ENCODE peak calls at places on chromosomes 2 and 18, in seven cellular contexts. Q is PC-9, F is neuronal stem cell, R is neural progenitor cell, A is K562, N is HepG2, C is H9. L is an unnamed sample.

GRCh38 chr2:47239119-47239969 is 84.2 kb upstream of the STPG4 start:
- DNase-seq in Q (no peak), F (no peak), R (no peak), A (no peak), N (no peak), C (no peak), L (no peak)

GRCh38 chr2:26691140-26691539 is 1.4 kb upstream of the KCNK3 start:
- DNase-seq in Q (no peak), F (no peak), R (no peak), A (no peak), N (no peak), C (no peak), L (no peak)

GRCh38 chr2:9071584-9072124 is 68.2 kb upstream of the MBOAT2 start:
- DNase-seq in Q (no peak), F (no peak), R (no peak), A (no peak), N (no peak), C (no peak), L (no peak)

GRCh38 chr2:144942516-144943256 is 422.8 kb upstream of the ZEB2 start:
- DNase-seq in Q (peak; percentile 12), F (no peak), R (no peak), A (no peak), N (no peak), C (no peak), L (no peak)

GRCh38 chr18:24817150-24818068 is 357.0 kb downstream of the HRH4 start:
- DNase-seq in Q (no peak), F (no peak), R (peak; percentile 38), A (no peak), N (no peak), C (peak; percentile 46), L (no peak)

GRCh38 chr2:226600184-226600583 is 199.4 kb downstream of the IRS1 start:
- DNase-seq in Q (no peak), F (no peak), R (no peak), A (no peak), N (peak; percentile 86), C (no peak), L (no peak)

GRCh38 chr2:121089005-121089510 is 195.9 kb downstream of the TFCP2L1 start:
- DNase-seq in Q (no peak), F (no peak), R (no peak), A (no peak), N (no peak), C (no peak), L (no peak)

GRCh38 chr18:2805970-2806943 is 40.5 kb upstream of the EMILIN2 start:
- DNase-seq in Q (no peak), F (no peak), R (peak; percentile 4), A (no peak), N (no peak), C (no peak), L (no peak)

GRCh38 chr2:127416486-127417001 is 1.7 kb upstream of the PROC start:
- DNase-seq in Q (no peak), F (no peak), R (no peak), A (no peak), N (no peak), C (no peak), L (no peak)

GRCh38 chr2:196205891-196206408 is 34.6 kb upstream of the STK17B start:
- DNase-seq in Q (no peak), F (no peak), R (no peak), A (no peak), N (no peak), C (no peak), L (no peak)

GRCh38 chr2:152335851-152336102 is 803 bp downstream of the FMNL2 start:
- DNase-seq in Q (no peak), F (peak; percentile 48), R (no peak), A (no peak), N (no peak), C (no peak), L (no peak)

GRCh38 chr2:241595600-241596140 is 37.1 kb downstream of the BOK start:
- DNase-seq in Q (peak; percentile 25), F (no peak), R (peak; percentile 65), A (no peak), N (peak; percentile 49), C (peak; percentile 79), L (no peak)

GRCh38 chr2:101440127-101440738 is 34.7 kb downstream of the RFX8 start:
- DNase-seq in Q (no peak), F (no peak), R (no peak), A (no peak), N (peak; percentile 43), C (no peak), L (no peak)

GRCh38 chr2:157792345-157793052 is 83.6 kb downstream of the ACVR1 start:
- DNase-seq in Q (no peak), F (no peak), R (no peak), A (peak; percentile 26), N (no peak), C (no peak), L (no peak)

GRCh38 chr2:62309465-62310091 is 113.7 kb downstream of the B3GNT2 start:
- DNase-seq in Q (no peak), F (no peak), R (no peak), A (no peak), N (no peak), C (peak; percentile 53), L (no peak)

GRCh38 chr18:63551769-63552168 is 9.6 kb downstream of the SERPINB12 start:
- DNase-seq in Q (no peak), F (no peak), R (no peak), A (no peak), N (no peak), C (no peak), L (no peak)

GRCh38 chr2:56768973-56769372 is 585.2 kb downstream of the CCDC85A start:
- DNase-seq in Q (no peak), F (no peak), R (no peak), A (no peak), N (no peak), C (no peak), L (no peak)

GRCh38 chr2:230711224-230711623 is 1.4 kb upstream of the CAB39 start:
- DNase-seq in Q (no peak), F (no peak), R (no peak), A (no peak), N (no peak), C (no peak), L (no peak)

GRCh38 chr2:140504596-140504995 is 1626.2 kb downstream of the LRP1B start:
- DNase-seq in Q (no peak), F (no peak), R (no peak), A (no peak), N (no peak), C (no peak), L (no peak)

GRCh38 chr2:140498360-140498759 is 1632.5 kb downstream of the LRP1B start:
- DNase-seq in Q (no peak), F (no peak), R (no peak), A (no peak), N (no peak), C (no peak), L (no peak)

GRCh38 chr2:140506606-140507005 is 1624.2 kb downstream of the LRP1B start:
- DNase-seq in Q (no peak), F (no peak), R (no peak), A (no peak), N (no peak), C (no peak), L (no peak)

GRCh38 chr2:140508756-140509155 is 1622.1 kb downstream of the LRP1B start:
- DNase-seq in Q (no peak), F (no peak), R (no peak), A (no peak), N (no peak), C (no peak), L (no peak)

DNA sequence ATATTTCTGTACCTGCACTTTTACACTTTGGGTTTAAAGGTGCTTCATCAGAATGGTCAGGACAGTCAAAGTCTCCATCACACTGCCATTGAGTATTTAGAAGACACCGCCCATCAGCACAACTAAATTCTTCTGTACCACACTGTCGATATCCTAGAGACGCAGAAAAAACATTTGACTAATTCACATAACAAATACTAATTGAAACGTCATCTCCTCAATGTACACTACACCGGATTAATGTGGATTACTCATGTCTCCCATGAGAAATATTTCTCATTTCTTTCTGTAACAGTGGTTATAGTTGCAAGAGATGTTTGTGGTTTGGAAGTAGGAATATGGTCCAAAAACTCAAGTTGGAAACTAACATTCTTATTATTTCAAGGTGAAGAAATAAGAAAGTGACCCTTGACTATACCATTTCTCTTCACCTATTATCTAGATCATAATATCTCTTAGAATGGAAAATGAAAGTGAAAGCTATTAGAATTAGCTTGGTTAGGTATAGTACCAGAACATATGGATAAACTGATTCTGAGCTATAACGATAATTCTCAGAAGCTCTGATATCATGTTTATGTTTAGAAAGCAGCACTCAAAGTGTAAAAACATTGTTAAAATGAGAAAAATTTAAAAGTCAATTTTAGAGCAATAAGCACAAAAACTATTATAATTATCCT is 1627.7 kb downstream of the LRP1B start:
- DNase-seq in Q (no peak), F (no peak), R (no peak), A (no peak), N (no peak), C (no peak), L (no peak)
- H2AFZ ChIP-seq in Q (peak overlapping the region; percentile 20), F (no peak overlapping the region), R (no peak overlapping the region), A (no peak overlapping the region), N (no peak overlapping the region), C (no peak overlapping the region), L (no peak overlapping the region)

GRCh38 chr2:24353933-24354332 is 6.4 kb downstream of the ITSN2 start:
- DNase-seq in Q (no peak), F (no peak), R (no peak), A (no peak), N (no peak), C (no peak), L (no peak)
- H3K27ac ChIP-seq in Q (no peak overlapping the region), F (no peak overlapping the region), R (no peak overlapping the region), A (peak overlapping the region; percentile 31), N (no peak overlapping the region), C (no peak overlapping the region), L (no peak overlapping the region)

DNA sequence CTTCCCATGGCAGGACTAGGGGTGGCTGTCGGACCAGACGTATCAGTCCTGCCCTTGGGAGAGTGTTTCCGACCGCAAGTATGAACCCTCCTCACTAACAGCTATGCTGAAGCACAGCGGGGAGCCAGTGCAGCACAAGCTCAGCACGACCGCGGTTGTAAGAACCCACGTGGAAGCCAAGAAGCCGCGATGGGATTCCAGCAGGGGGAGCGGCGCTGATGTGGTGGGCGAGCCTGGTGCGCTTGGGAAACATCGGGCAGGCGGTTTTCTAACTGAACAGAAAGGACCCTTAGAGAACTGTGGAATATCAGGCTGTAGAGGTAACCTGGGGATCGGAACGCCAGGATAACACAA is 132.2 kb upstream of the MYCN start:
- DNase-seq in Q (no peak), F (no peak), R (peak; percentile 47), A (peak; percentile 22), N (no peak), C (peak; percentile 61), L (no peak)
- H3K9me3 ChIP-seq in Q (no peaks in the 10 kb centered on the region), F (no peaks in the 10 kb centered on the region), R (no peaks in the 10 kb centered on the region), A (no peaks in the 10 kb centered on the region), N (no peaks in the 10 kb centered on the region), C (no peaks in the 10 kb centered on the region), L (no peaks in the 10 kb centered on the region)

DNA sequence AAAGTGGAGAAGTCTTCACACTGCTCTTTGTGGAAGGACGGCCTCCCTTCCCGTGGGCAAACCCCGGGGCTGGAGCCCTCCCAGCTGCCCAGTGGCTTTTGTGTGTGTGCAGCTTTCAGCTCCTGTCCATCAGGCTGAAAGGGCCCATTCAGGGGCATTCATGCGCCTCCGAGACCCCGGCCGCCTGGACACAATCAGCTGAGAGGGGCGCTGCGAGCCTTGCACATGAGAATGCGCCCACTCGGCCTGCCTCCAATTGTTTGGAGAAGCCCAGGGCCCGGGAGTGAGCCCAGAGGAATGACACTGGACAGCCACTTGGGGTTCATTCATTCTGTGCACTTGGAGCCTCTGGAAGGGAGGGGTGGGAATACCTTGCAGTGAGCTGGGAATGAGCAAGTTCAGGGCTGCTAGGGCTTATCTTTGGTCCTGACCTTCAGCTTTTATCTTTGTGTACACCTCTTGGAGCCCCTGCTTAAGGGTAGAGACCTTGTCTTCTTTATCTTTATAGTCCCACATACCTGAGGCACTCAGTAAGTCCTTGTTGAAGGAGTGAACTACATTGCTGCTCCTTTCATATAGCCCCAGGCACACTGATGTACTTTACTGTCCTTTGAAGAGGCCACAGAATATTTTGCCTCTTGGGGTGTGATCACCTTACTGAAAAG is 56.5 kb downstream of the TCF7L1 start:
- DNase-seq in Q (no peak), F (peak; percentile 92), R (peak; percentile 97), A (no peak), N (peak; percentile 15), C (no peak), L (no peak)
- H2AFZ ChIP-seq in Q (no peak overlapping the region), F (peak overlapping the region; percentile 64), R (no peak overlapping the region), A (no peak overlapping the region), N (no peak overlapping the region), C (no peak overlapping the region), L (no peak overlapping the region)